ENCODE peak calls at places on chromosomes 7 and 10, in eight cellular contexts. One of them, this sample, is unnamed.

GRCh38 chr7:139695616-139696015 is 82.2 kb downstream of the HIPK2 start:
- DNase-seq in posterior vena cava: no peak
- DNase-seq in myocyte: peak
- DNase-seq in SJSA1: no peak
- DNase-seq in stimulated activated CD4-positive, alpha-beta T cell treated with anti-CD3 and anti-CD28 coated beads, Interleukin-1b, Interleukin-23, amount 100 ng/mL, for 1 hour: no peak
- DNase-seq in Right ventricle myocardium superior: no peak
- DNase-seq in skeletal muscle cell: no peak
- DNase-seq in astrocyte of the cerebellum: no peak
- DNase-seq in this sample: no peak

GRCh38 chr7:132321387-132321786 is 254.9 kb downstream of the PLXNA4 start:
- DNase-seq in posterior vena cava: no peak
- DNase-seq in myocyte: peak
- DNase-seq in SJSA1: no peak
- DNase-seq in stimulated activated CD4-positive, alpha-beta T cell treated with anti-CD3 and anti-CD28 coated beads, Interleukin-1b, Interleukin-23, amount 100 ng/mL, for 1 hour: no peak
- DNase-seq in Right ventricle myocardium superior: no peak
- DNase-seq in skeletal muscle cell: no peak
- DNase-seq in astrocyte of the cerebellum: no peak
- DNase-seq in this sample: no peak

GRCh38 chr10:60704480-60704879 is 73.8 kb upstream of the CDK1 start:
- DNase-seq in posterior vena cava: no peak
- DNase-seq in myocyte: no peak
- DNase-seq in SJSA1: no peak
- DNase-seq in stimulated activated CD4-positive, alpha-beta T cell treated with anti-CD3 and anti-CD28 coated beads, Interleukin-1b, Interleukin-23, amount 100 ng/mL, for 1 hour: no peak
- DNase-seq in Right ventricle myocardium superior: no peak
- DNase-seq in skeletal muscle cell: no peak
- DNase-seq in astrocyte of the cerebellum: peak
- DNase-seq in this sample: no peak

GRCh38 chr10:11846542-11846941 is 23.4 kb downstream of the PROSER2 start:
- DNase-seq in posterior vena cava: no peak
- DNase-seq in myocyte: no peak
- DNase-seq in SJSA1: no peak
- DNase-seq in stimulated activated CD4-positive, alpha-beta T cell treated with anti-CD3 and anti-CD28 coated beads, Interleukin-1b, Interleukin-23, amount 100 ng/mL, for 1 hour: no peak
- DNase-seq in Right ventricle myocardium superior: no peak
- DNase-seq in skeletal muscle cell: no peak
- DNase-seq in astrocyte of the cerebellum: no peak
- DNase-seq in this sample: no peak

GRCh38 chr10:13087986-13088618 is 11.9 kb upstream of the OPTN start:
- DNase-seq in posterior vena cava: no peak
- DNase-seq in myocyte: peak
- DNase-seq in SJSA1: no peak
- DNase-seq in stimulated activated CD4-positive, alpha-beta T cell treated with anti-CD3 and anti-CD28 coated beads, Interleukin-1b, Interleukin-23, amount 100 ng/mL, for 1 hour: no peak
- DNase-seq in Right ventricle myocardium superior: no peak
- DNase-seq in skeletal muscle cell: peak
- DNase-seq in astrocyte of the cerebellum: no peak
- DNase-seq in this sample: peak

GRCh38 chr7:117019786-117020604 is 66.7 kb downstream of the ST7 start:
- DNase-seq in posterior vena cava: peak
- DNase-seq in myocyte: peak
- DNase-seq in SJSA1: peak
- DNase-seq in stimulated activated CD4-positive, alpha-beta T cell treated with anti-CD3 and anti-CD28 coated beads, Interleukin-1b, Interleukin-23, amount 100 ng/mL, for 1 hour: no peak
- DNase-seq in Right ventricle myocardium superior: peak
- DNase-seq in skeletal muscle cell: peak
- DNase-seq in astrocyte of the cerebellum: peak
- DNase-seq in this sample: peak

GRCh38 chr7:835491-836401 is 3.5 kb downstream of the SUN1 start:
- DNase-seq in posterior vena cava: no peak
- DNase-seq in myocyte: no peak
- DNase-seq in SJSA1: no peak
- DNase-seq in stimulated activated CD4-positive, alpha-beta T cell treated with anti-CD3 and anti-CD28 coated beads, Interleukin-1b, Interleukin-23, amount 100 ng/mL, for 1 hour: no peak
- DNase-seq in Right ventricle myocardium superior: peak
- DNase-seq in skeletal muscle cell: no peak
- DNase-seq in astrocyte of the cerebellum: no peak
- DNase-seq in this sample: no peak

GRCh38 chr7:137592232-137592896 is 248.8 kb upstream of the PTN start:
- DNase-seq in posterior vena cava: no peak
- DNase-seq in myocyte: peak
- DNase-seq in SJSA1: peak
- DNase-seq in stimulated activated CD4-positive, alpha-beta T cell treated with anti-CD3 and anti-CD28 coated beads, Interleukin-1b, Interleukin-23, amount 100 ng/mL, for 1 hour: no peak
- DNase-seq in Right ventricle myocardium superior: peak
- DNase-seq in skeletal muscle cell: peak
- DNase-seq in astrocyte of the cerebellum: peak
- DNase-seq in this sample: peak

GRCh38 chr10:124703778-124704427 is 40.3 kb downstream of the FAM53B start:
- DNase-seq in posterior vena cava: peak
- DNase-seq in myocyte: peak
- DNase-seq in SJSA1: no peak
- DNase-seq in stimulated activated CD4-positive, alpha-beta T cell treated with anti-CD3 and anti-CD28 coated beads, Interleukin-1b, Interleukin-23, amount 100 ng/mL, for 1 hour: no peak
- DNase-seq in Right ventricle myocardium superior: peak
- DNase-seq in skeletal muscle cell: no peak
- DNase-seq in astrocyte of the cerebellum: no peak
- DNase-seq in this sample: peak

GRCh38 chr7:47513741-47514241 is 68.1 kb downstream of the TNS3 start:
- DNase-seq in posterior vena cava: peak
- DNase-seq in myocyte: peak
- DNase-seq in SJSA1: peak
- DNase-seq in stimulated activated CD4-positive, alpha-beta T cell treated with anti-CD3 and anti-CD28 coated beads, Interleukin-1b, Interleukin-23, amount 100 ng/mL, for 1 hour: no peak
- DNase-seq in Right ventricle myocardium superior: peak
- DNase-seq in skeletal muscle cell: no peak
- DNase-seq in astrocyte of the cerebellum: peak
- DNase-seq in this sample: no peak

GRCh38 chr10:64365663-64366062 is 844.5 kb downstream of the REEP3 start:
- DNase-seq in posterior vena cava: no peak
- DNase-seq in myocyte: no peak
- DNase-seq in SJSA1: no peak
- DNase-seq in stimulated activated CD4-positive, alpha-beta T cell treated with anti-CD3 and anti-CD28 coated beads, Interleukin-1b, Interleukin-23, amount 100 ng/mL, for 1 hour: no peak
- DNase-seq in Right ventricle myocardium superior: no peak
- DNase-seq in skeletal muscle cell: no peak
- DNase-seq in astrocyte of the cerebellum: no peak
- DNase-seq in this sample: no peak

GRCh38 chr7:99123571-99124033 is 20.3 kb downstream of the SMURF1 start:
- DNase-seq in posterior vena cava: no peak
- DNase-seq in myocyte: no peak
- DNase-seq in SJSA1: no peak
- DNase-seq in stimulated activated CD4-positive, alpha-beta T cell treated with anti-CD3 and anti-CD28 coated beads, Interleukin-1b, Interleukin-23, amount 100 ng/mL, for 1 hour: no peak
- DNase-seq in Right ventricle myocardium superior: no peak
- DNase-seq in skeletal muscle cell: no peak
- DNase-seq in astrocyte of the cerebellum: no peak
- DNase-seq in this sample: no peak